ENCODE peak calls at places on chromosomes 13 and 19, in seven cellular contexts. T is Peyer's patch, N is body of pancreas, H is fibroblast of lung, O is transverse colon, G is ovary, M is sigmoid colon. A is an unnamed sample.

GRCh38 chr19:10866495-10866894 is 4.9 kb upstream of the CARM1 start:
- DNase-seq in T (no peak), N (no peak), H (no peak), O (no peak), G (no peak), M (no peak), A (no peak)

GRCh38 chr13:23671902-23672301 is 101.7 kb downstream of the TNFRSF19 start:
- DNase-seq in T (no peak), N (no peak), H (peak; percentile 77), O (no peak), G (no peak), M (no peak), A (no peak)

GRCh38 chr19:15584541-15585115 is 30.4 kb upstream of the CYP4F8 start:
- DNase-seq in T (peak; percentile 77), N (peak; percentile 79), H (peak; percentile 32), O (peak; percentile 82), G (peak; percentile 86), M (peak; percentile 77), A (peak; percentile 95)

GRCh38 chr19:5948697-5949564 is 29.0 kb downstream of the RANBP3 start:
- DNase-seq in T (no peak), N (no peak), H (no peak), O (no peak), G (no peak), M (peak; percentile 90), A (no peak)

GRCh38 chr19:29620931-29621351 is 14.9 kb downstream of the POP4 start:
- DNase-seq in T (no peak), N (no peak), H (no peak), O (peak; percentile 18), G (no peak), M (no peak), A (peak; percentile 67)

GRCh38 chr19:49953376-49953775 is 7.6 kb downstream of the SIGLEC11 start:
- DNase-seq in T (no peak), N (peak; percentile 31), H (no peak), O (no peak), G (no peak), M (no peak), A (peak; percentile 21)

GRCh38 chr19:51644636-51645271 is 1.9 kb downstream of the SIGLEC14 start:
- DNase-seq in T (no peak), N (peak; percentile 32), H (no peak), O (no peak), G (no peak), M (no peak), A (no peak)

GRCh38 chr13:66265446-66265845 is 964.7 kb downstream of the PCDH9 start:
- DNase-seq in T (no peak), N (no peak), H (peak; percentile 63), O (no peak), G (no peak), M (no peak), A (no peak)

GRCh38 chr13:43981091-43981490 is 101.4 kb downstream of the LACC1 start:
- DNase-seq in T (no peak), N (no peak), H (no peak), O (no peak), G (no peak), M (no peak), A (no peak)

GRCh38 chr13:77810430-77810829 is 108.2 kb downstream of the EDNRB start:
- DNase-seq in T (no peak), N (no peak), H (peak; percentile 12), O (no peak), G (no peak), M (no peak), A (no peak)
- TF ChIP-seq CTCF in T (peak; percentile 9), N (peak; percentile 38), H (peak; percentile 29), O (peak; percentile 15), G (no peak), M (no peak), A (no peak)

DNA sequence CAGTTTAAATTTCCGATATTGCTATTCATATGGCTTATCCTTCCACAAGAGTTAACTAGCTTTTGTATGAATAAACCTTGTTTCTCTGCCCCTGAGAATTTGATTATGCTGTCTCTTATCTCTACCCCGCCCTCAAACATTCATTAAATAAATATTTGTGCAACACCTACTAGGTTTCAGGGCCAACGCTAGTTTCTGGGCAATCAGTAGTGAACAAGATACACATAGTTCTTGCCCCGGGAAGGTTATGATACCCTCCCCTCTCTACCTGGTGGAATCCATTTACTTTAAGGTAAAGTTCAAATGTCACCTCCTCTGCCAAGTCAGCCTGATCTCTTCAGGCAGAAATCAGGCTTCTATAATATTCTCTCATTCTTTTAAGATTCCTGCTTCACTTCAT is 16.6 kb upstream of the USP12 start:
- DNase-seq in T (no peak), N (no peak), H (no peak), O (no peak), G (no peak), M (no peak), A (no peak)
- H3K27ac ChIP-seq in T (no peak overlapping the region), N (no peak overlapping the region), H (no peak overlapping the region), O (no peak overlapping the region), G (no peak overlapping the region), M (no peak overlapping the region), A (no peak overlapping the region)

GRCh38 chr19:39997595-39998216 is 846 bp downstream of the ZNF546 start:
- DNase-seq in T (no peak), N (no peak), H (peak; percentile 16), O (no peak), G (no peak), M (no peak), A (no peak)

GRCh38 chr19:39993605-39994004 is 3.3 kb upstream of the ZNF546 start:
- DNase-seq in T (no peak), N (no peak), H (no peak), O (no peak), G (no peak), M (no peak), A (no peak)

GRCh38 chr19:39996218-39996810 is 546 bp upstream of the ZNF546 start:
- DNase-seq in T (peak; percentile 20), N (peak; percentile 23), H (peak; percentile 77), O (peak; percentile 17), G (no peak), M (no peak), A (no peak)

GRCh38 chr19:39996811-39997594 is at the start of gene ZNF546:
- DNase-seq in T (peak; percentile 93), N (peak; percentile 92), H (peak; percentile 91), O (peak; percentile 93), G (peak; percentile 87), M (peak; percentile 95), A (peak; percentile 97)

GRCh38 chr19:39995794-39996193 is 1.1 kb upstream of the ZNF546 start:
- DNase-seq in T (no peak), N (no peak), H (no peak), O (no peak), G (no peak), M (no peak), A (no peak)
- H3K4me3 ChIP-seq in T (no peak overlapping the region), N (no peak overlapping the region), H (no peak overlapping the region), O (peak overlapping the region; percentile 70), G (peak overlapping the region; percentile 84), M (peak overlapping the region; percentile 80), A (peak overlapping the region; percentile 75)

GRCh38 chr19:46320559-46320958 is 23.7 kb downstream of the HIF3A start:
- DNase-seq in T (no peak), N (no peak), H (no peak), O (no peak), G (no peak), M (no peak), A (no peak)
- TF ChIP-seq CTCF in T (no peak), N (no peak), H (no peak), O (no peak), G (no peak), M (no peak), A (no peak)

GRCh38 chr19:8573316-8573715 is 3.9 kb downstream of the MYO1F start:
- DNase-seq in T (no peak), N (no peak), H (no peak), O (no peak), G (no peak), M (no peak), A (no peak)
- H3K27ac ChIP-seq in T (peak overlapping the region; percentile 31), N (no peak overlapping the region), H (no peak overlapping the region), O (no peak overlapping the region), G (no peak overlapping the region), M (no peak overlapping the region), A (peak overlapping the region; percentile 92)

GRCh38 chr19:9768175-9769112 is at the start of gene ZNF846:
- DNase-seq in T (peak; percentile 92), N (peak; percentile 96), H (peak; percentile 97), O (peak; percentile 95), G (peak; percentile 91), M (peak; percentile 97), A (peak; percentile 99)
- H3K4me3 ChIP-seq in T (peak within 1 kb of the TSS; percentile 69), N (peak within 1 kb of the TSS; percentile 32), H (peak within 1 kb of the TSS; percentile 69), O (peak within 1 kb of the TSS; percentile 94), G (peak within 1 kb of the TSS; percentile 84), M (peak within 1 kb of the TSS; percentile 80), A (peak within 1 kb of the TSS; percentile 59)